ENCODE peak calls at places on chromosomes 16 and 17, in ten cellular contexts. I is nucleus accumbens; Q is activated T-helper 1 cell treated with anti-CD3 and anti-CD28 coated beads, Interleukin-2, amount 50 U/mL, for 16 hours; D is A549; A is GM23248; Z is mucosa of descending colon; U is RWPE1; K is GOT3; T is foreskin fibroblast; E is CD4-positive, alpha-beta T cell. H is an unnamed sample.
A peak's percentile ranks its signal among the peaks of the same experiment; 100 is the strongest.

GRCh38 chr17:1047886-1048470 is 51.0 kb downstream of the TIMM22 start:
- DNase-seq in T (no peak), E (no peak), I (no peak), Q (no peak), D (no peak), Z (no peak), K (no peak), U (no peak), A (no peak), H (no peak)

GRCh38 chr16:54374136-54374535 is 87.5 kb upstream of the IRX3 start:
- DNase-seq in D (no peak), E (no peak), U (no peak), T (peak; percentile 30), I (no peak), Z (no peak), K (no peak), A (peak; percentile 56), Q (no peak), H (no peak)

GRCh38 chr17:45575126-45575885 is 84.8 kb upstream of the PLEKHM1 start:
- DNase-seq in A (no peak), D (no peak), Q (no peak), K (no peak), T (no peak), Z (no peak), I (no peak), E (no peak), U (no peak), H (no peak)

GRCh38 chr17:82959990-82960418 is 119.4 kb upstream of the METRNL start:
- DNase-seq in K (no peak), E (no peak), Z (no peak), I (no peak), T (no peak), U (no peak), A (no peak), Q (no peak), D (no peak), H (no peak)

GRCh38 chr16:55540221-55540620 is 26.3 kb upstream of the CAPNS2 start:
- DNase-seq in E (no peak), K (no peak), I (no peak), Q (no peak), U (no peak), T (no peak), Z (no peak), D (no peak), A (no peak), H (no peak)

GRCh38 chr17:4858880-4859260 is 25.7 kb downstream of the MINK1 start:
- DNase-seq in Q (no peak), D (no peak), Z (no peak), T (no peak), U (peak; percentile 87), E (no peak), A (peak; percentile 57), K (no peak), I (no peak), H (no peak)

GRCh38 chr16:85515319-85515745 is 97.8 kb upstream of the GSE1 start:
- DNase-seq in D (no peak), I (no peak), U (no peak), T (no peak), Z (no peak), A (no peak), Q (no peak), E (no peak), K (no peak), H (no peak)

GRCh38 chr17:13127921-13128582 is 110.2 kb upstream of the ELAC2 start:
- DNase-seq in E (no peak), Z (no peak), I (no peak), K (no peak), Q (no peak), D (no peak), A (no peak), T (no peak), U (no peak), H (no peak)